ENCODE peak calls at places on chromosomes 5 and 9, in five cellular contexts. K, V, W, R and Z are unnamed samples.

GRCh38 chr5:10308844-10309243 is 1.1 kb upstream of the CMBL start:
- DNase-seq in R (no peak), K (no peak), V (no peak), W (no peak), Z (no peak)

GRCh38 chr5:141100243-141100805 is at the start of gene PCDHB3:
- DNase-seq in R (peak; percentile 40), V (peak; percentile 66), W (peak; percentile 63), K (no peak), Z (no peak)

GRCh38 chr5:15008476-15008875 is 136.9 kb upstream of the ANKH start:
- DNase-seq in V (no peak), K (no peak), W (no peak), R (peak; percentile 85), Z (peak; percentile 89)

GRCh38 chr5:78518365-78519197 is 130.0 kb downstream of the LHFPL2 start:
- DNase-seq in R (peak; percentile 55), W (no peak), K (no peak), V (peak; percentile 37), Z (no peak)

GRCh38 chr9:20382460-20383071 is 239.7 kb downstream of the MLLT3 start:
- DNase-seq in K (no peak), V (no peak), R (no peak), W (no peak), Z (no peak)

GRCh38 chr9:137793196-137793841 is 84.3 kb upstream of the CACNA1B start:
- DNase-seq in V (no peak), W (no peak), K (no peak), R (no peak), Z (no peak)

GRCh38 chr9:125655691-125656410 is 51.2 kb downstream of the MAPKAP1 start:
- DNase-seq in K (no peak), R (no peak), V (no peak), W (no peak), Z (no peak)

GRCh38 chr9:129174724-129175514 is 3.1 kb downstream of the IER5L start:
- DNase-seq in V (peak; percentile 66), K (peak; percentile 65), W (peak; percentile 65), R (peak; percentile 87), Z (peak; percentile 93)

GRCh38 chr9:33924978-33925797 is 108.2 kb downstream of the UBE2R2 start:
- DNase-seq in K (no peak), W (no peak), V (peak; percentile 60), R (peak; percentile 38), Z (peak; percentile 60)

GRCh38 chr5:154740483-154740882 is 14.7 kb upstream of the LARP1 start:
- DNase-seq in V (no peak), R (peak; percentile 72), W (no peak), K (peak; percentile 16), Z (peak; percentile 48)

GRCh38 chr9:122252796-122253195 is 11.8 kb downstream of the RBM18 start:
- DNase-seq in K (no peak), V (peak; percentile 16), W (no peak), R (no peak), Z (no peak)

GRCh38 chr9:84294551-84294950 is 46.0 kb downstream of the SLC28A3 start:
- DNase-seq in K (no peak), W (no peak), R (no peak), V (no peak), Z (no peak)

GRCh38 chr9:6680797-6681146 is 35.2 kb upstream of the GLDC start:
- DNase-seq in K (peak; percentile 75), V (peak; percentile 64), R (peak; percentile 58), W (peak; percentile 87), Z (peak; percentile 63)

GRCh38 chr5:59158165-59158564 is 575.3 kb downstream of the RAB3C start:
- DNase-seq in V (no peak), R (no peak), K (no peak), W (no peak), Z (no peak)

GRCh38 chr9:19925674-19926503 is 137.1 kb upstream of the SLC24A2 start:
- DNase-seq in R (peak; percentile 43), W (peak; percentile 81), K (peak; percentile 45), V (peak; percentile 86), Z (peak; percentile 79)

GRCh38 chr5:62538017-62538942 is 40.3 kb upstream of the LRRC70 start:
- DNase-seq in R (no peak), K (no peak), V (no peak), W (no peak), Z (no peak)

GRCh38 chr5:109281136-109281690 is 128.6 kb downstream of the PJA2 start:
- DNase-seq in V (no peak), R (no peak), K (no peak), W (no peak), Z (no peak)

GRCh38 chr5:56814963-56815656 is at the start of gene MAP3K1:
- DNase-seq in V (peak; percentile 89), K (peak; percentile 67), R (peak; percentile 82), W (peak; percentile 91), Z (peak; percentile 81)

GRCh38 chr5:179836225-179837019 is 15.7 kb downstream of the SQSTM1 start:
- DNase-seq in R (no peak), W (peak; percentile 69), K (no peak), V (no peak), Z (no peak)

GRCh38 chr5:134510970-134511795 is 14.3 kb upstream of the JADE2 start:
- DNase-seq in W (peak; percentile 70), K (no peak), V (no peak), R (no peak), Z (peak; percentile 51)

GRCh38 chr5:16674750-16675149 is 58.0 kb upstream of the RETREG1 start:
- DNase-seq in V (no peak), W (no peak), K (no peak), R (no peak), Z (peak; percentile 54)

GRCh38 chr5:102450313-102450990 is 48.3 kb downstream of the SLCO6A1 start:
- DNase-seq in V (no peak), W (no peak), K (no peak), R (no peak), Z (no peak)

GRCh38 chr9:8473226-8473625 is 673.6 kb upstream of the DMAC1 start:
- DNase-seq in R (no peak), K (no peak), V (no peak), W (no peak), Z (no peak)

GRCh38 chr9:136114606-136115005 is 4.1 kb downstream of the TMEM250 start:
- DNase-seq in W (no peak), R (no peak), V (no peak), K (no peak), Z (peak; percentile 38)

GRCh38 chr5:175657593-175658271 is at the start of gene HRH2:
- DNase-seq in V (peak; percentile 21), W (peak; percentile 76), K (peak; percentile 47), R (peak; percentile 53), Z (no peak)

GRCh38 chr9:81461196-81461595 is 228.2 kb downstream of the TLE1 start:
- DNase-seq in W (no peak), K (no peak), V (no peak), R (no peak), Z (no peak)

GRCh38 chr5:139651863-139652787 is 4.0 kb downstream of the CXXC5 start:
- DNase-seq in W (peak; percentile 78), K (peak; percentile 84), V (peak; percentile 42), R (peak; percentile 84), Z (peak; percentile 77)

GRCh38 chr5:179623001-179623905 is at the start of gene HNRNPH1:
- DNase-seq in K (peak; percentile 97), R (peak; percentile 97), W (peak; percentile 99), V (peak; percentile 96), Z (peak; percentile 99)

GRCh38 chr5:107916731-107917725 is 246.3 kb upstream of the EFNA5 start:
- DNase-seq in R (no peak), K (no peak), W (no peak), V (no peak), Z (no peak)

GRCh38 chr9:126456396-126456795 is 129.8 kb downstream of the MVB12B start:
- DNase-seq in R (no peak), V (no peak), K (no peak), W (peak; percentile 8), Z (no peak)

GRCh38 chr5:67577424-67577823 is 380.8 kb upstream of the CD180 start:
- DNase-seq in V (no peak), K (no peak), W (no peak), R (no peak), Z (no peak)

GRCh38 chr5:16178745-16179372 is 732 bp downstream of the MARCHF11 start:
- DNase-seq in W (peak; percentile 76), K (peak; percentile 22), R (peak; percentile 77), V (peak; percentile 94), Z (peak; percentile 63)

GRCh38 chr5:98977723-98978122 is 48.9 kb upstream of the CHD1 start:
- DNase-seq in V (no peak), W (no peak), K (no peak), R (no peak), Z (no peak)

GRCh38 chr5:168878121-168878520 is 299.0 kb upstream of the PANK3 start:
- DNase-seq in K (no peak), W (no peak), R (no peak), V (no peak), Z (no peak)